ENCODE peak calls at places on chromosome 22, in seven cellular contexts. One of them, this sample, is unnamed.

GRCh38 chr22:37669586-37669985 is 5.8 kb upstream of the LGALS1 start:
- DNase-seq in cardiac muscle cell: no peak
- DNase-seq in body of pancreas: no peak
- DNase-seq in transverse colon: no peak
- DNase-seq in astrocyte of the spinal cord: no peak
- DNase-seq in Peyer's patch: no peak
- DNase-seq in osteoblast: peak
- DNase-seq in this sample: no peak

GRCh38 chr22:40628354-40629042 is 8.0 kb downstream of the MRTFA start:
- DNase-seq in cardiac muscle cell: peak
- DNase-seq in Peyer's patch: no peak
- DNase-seq in osteoblast: no peak
- DNase-seq in body of pancreas: no peak
- DNase-seq in astrocyte of the spinal cord: peak
- DNase-seq in transverse colon: no peak
- DNase-seq in this sample: peak

GRCh38 chr22:40251106-40251505 is 73.4 kb downstream of the TNRC6B start:
- DNase-seq in body of pancreas: no peak
- DNase-seq in astrocyte of the spinal cord: no peak
- DNase-seq in Peyer's patch: no peak
- DNase-seq in transverse colon: no peak
- DNase-seq in osteoblast: no peak
- DNase-seq in cardiac muscle cell: no peak
- DNase-seq in this sample: no peak

GRCh38 chr22:20384865-20385264 is 9.1 kb upstream of the ZNF74 start:
- DNase-seq in transverse colon: no peak
- DNase-seq in astrocyte of the spinal cord: no peak
- DNase-seq in Peyer's patch: no peak
- DNase-seq in body of pancreas: no peak
- DNase-seq in osteoblast: no peak
- DNase-seq in cardiac muscle cell: no peak
- DNase-seq in this sample: no peak

GRCh38 chr22:39493759-39494158 is 8.3 kb upstream of the MIEF1 start:
- DNase-seq in Peyer's patch: no peak
- DNase-seq in astrocyte of the spinal cord: peak
- DNase-seq in transverse colon: no peak
- DNase-seq in body of pancreas: no peak
- DNase-seq in osteoblast: peak
- DNase-seq in cardiac muscle cell: peak
- DNase-seq in this sample: no peak

GRCh38 chr22:22661275-22661674 is 16.9 kb downstream of the GGTLC2 start:
- DNase-seq in osteoblast: no peak
- DNase-seq in transverse colon: no peak
- DNase-seq in astrocyte of the spinal cord: no peak
- DNase-seq in body of pancreas: no peak
- DNase-seq in Peyer's patch: no peak
- DNase-seq in cardiac muscle cell: no peak
- DNase-seq in this sample: no peak

GRCh38 chr22:27474711-27475547 is 326.6 kb downstream of the MN1 start:
- DNase-seq in Peyer's patch: no peak
- DNase-seq in body of pancreas: peak
- DNase-seq in cardiac muscle cell: peak
- DNase-seq in astrocyte of the spinal cord: peak
- DNase-seq in osteoblast: peak
- DNase-seq in transverse colon: no peak
- DNase-seq in this sample: no peak

GRCh38 chr22:39684702-39685281 is 114.2 kb downstream of the CACNA1I start:
- DNase-seq in body of pancreas: no peak
- DNase-seq in cardiac muscle cell: no peak
- DNase-seq in Peyer's patch: no peak
- DNase-seq in astrocyte of the spinal cord: no peak
- DNase-seq in transverse colon: no peak
- DNase-seq in osteoblast: no peak
- DNase-seq in this sample: no peak

GRCh38 chr22:50739894-50740293 is 1.9 kb downstream of the ACR start:
- DNase-seq in body of pancreas: no peak
- DNase-seq in astrocyte of the spinal cord: no peak
- DNase-seq in transverse colon: no peak
- DNase-seq in cardiac muscle cell: no peak
- DNase-seq in osteoblast: peak
- DNase-seq in Peyer's patch: peak
- DNase-seq in this sample: no peak

GRCh38 chr22:19385221-19385906 is 46.2 kb downstream of the HIRA start:
- DNase-seq in body of pancreas: no peak
- DNase-seq in transverse colon: no peak
- DNase-seq in astrocyte of the spinal cord: no peak
- DNase-seq in osteoblast: no peak
- DNase-seq in cardiac muscle cell: no peak
- DNase-seq in Peyer's patch: no peak
- DNase-seq in this sample: no peak

GRCh38 chr22:20656902-20657836 is 116.7 kb upstream of the SERPIND1 start:
- DNase-seq in body of pancreas: no peak
- DNase-seq in Peyer's patch: no peak
- DNase-seq in transverse colon: no peak
- DNase-seq in osteoblast: peak
- DNase-seq in cardiac muscle cell: no peak
- DNase-seq in astrocyte of the spinal cord: no peak
- DNase-seq in this sample: no peak

DNA sequence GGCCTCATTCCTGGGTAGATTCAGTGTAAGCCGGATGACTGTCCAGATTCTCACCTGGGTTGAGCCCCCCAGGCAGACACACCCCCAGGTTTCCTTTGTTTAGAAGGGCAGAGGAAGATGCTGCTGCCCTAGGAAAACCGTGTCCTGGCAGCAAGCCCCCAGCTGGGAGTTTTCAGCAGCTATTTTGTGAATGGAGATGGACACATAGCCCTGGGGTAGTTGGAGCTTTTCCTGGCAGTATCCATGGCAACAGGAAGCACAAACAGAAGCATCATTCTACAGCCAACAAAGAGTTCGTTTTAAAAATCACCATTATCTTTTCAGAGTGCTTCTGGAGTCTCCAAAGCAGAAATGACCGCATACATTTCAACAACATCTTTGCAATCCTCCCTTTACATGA is 245.5 kb downstream of the BRD1 start:
- DNase-seq in osteoblast: peak
- DNase-seq in astrocyte of the spinal cord: no peak
- DNase-seq in transverse colon: peak
- DNase-seq in Peyer's patch: no peak
- DNase-seq in body of pancreas: no peak
- DNase-seq in cardiac muscle cell: no peak
- DNase-seq in this sample: no peak
- TF ChIP-seq CTCF in osteoblast: no peak
- TF ChIP-seq CTCF in astrocyte of the spinal cord: no peak
- TF ChIP-seq CTCF in transverse colon: no peak
- TF ChIP-seq CTCF in Peyer's patch: no peak
- TF ChIP-seq CTCF in body of pancreas: no peak
- TF ChIP-seq CTCF in cardiac muscle cell: no peak
- TF ChIP-seq CTCF in this sample: no peak

DNA sequence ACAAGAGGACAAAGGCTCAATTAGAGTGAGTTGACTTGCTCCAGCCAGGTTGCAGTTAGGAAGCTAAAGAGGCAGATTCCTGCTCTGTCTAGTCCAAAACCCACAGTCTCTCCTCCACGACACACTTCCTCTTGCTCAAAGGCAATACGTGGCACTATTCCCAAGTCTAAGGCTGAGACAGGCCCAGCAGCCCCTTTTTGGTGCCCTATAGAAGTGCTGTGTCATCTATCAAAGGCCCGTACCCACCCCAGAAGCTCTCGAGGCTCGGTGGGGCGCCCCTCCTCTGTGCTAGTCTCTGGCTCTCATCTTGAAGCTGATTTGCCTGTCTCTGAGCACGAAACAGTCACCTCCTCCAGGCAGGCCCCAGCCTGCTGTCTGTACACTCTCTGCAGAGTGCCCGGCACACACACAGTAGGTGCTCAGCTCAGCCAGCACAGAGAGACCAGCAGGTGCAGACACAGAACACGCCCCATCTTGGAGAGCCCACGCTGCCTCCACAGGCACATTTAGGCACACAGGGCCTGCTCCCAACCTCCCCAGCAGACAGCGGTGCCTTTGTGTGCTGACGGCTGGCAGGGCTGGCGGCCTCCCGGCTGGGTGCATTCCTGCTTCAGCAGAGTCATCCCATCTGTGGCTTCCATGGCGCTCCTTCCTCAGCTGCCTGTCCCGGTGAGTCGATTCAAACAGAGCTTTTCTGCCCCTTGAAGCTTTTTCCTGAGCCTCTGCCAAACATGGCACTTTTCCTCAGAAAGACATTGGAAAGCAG is 52.7 kb downstream of the MYH9 start:
- DNase-seq in body of pancreas: peak
- DNase-seq in astrocyte of the spinal cord: peak
- DNase-seq in osteoblast: peak
- DNase-seq in Peyer's patch: no peak
- DNase-seq in transverse colon: no peak
- DNase-seq in cardiac muscle cell: peak
- DNase-seq in this sample: no peak
- H3K4me3 ChIP-seq in body of pancreas: no peak
- H3K4me3 ChIP-seq in astrocyte of the spinal cord: no peak
- H3K4me3 ChIP-seq in osteoblast: no peak
- H3K4me3 ChIP-seq in Peyer's patch: no peak
- H3K4me3 ChIP-seq in transverse colon: peak
- H3K4me3 ChIP-seq in cardiac muscle cell: no peak
- H3K4me3 ChIP-seq in this sample: no peak

GRCh38 chr22:17095538-17095937 is 10.7 kb downstream of the IL17RA start:
- DNase-seq in astrocyte of the spinal cord: no peak
- DNase-seq in cardiac muscle cell: no peak
- DNase-seq in osteoblast: peak
- DNase-seq in Peyer's patch: peak
- DNase-seq in transverse colon: no peak
- DNase-seq in body of pancreas: no peak
- DNase-seq in this sample: no peak
- TF ChIP-seq CTCF in astrocyte of the spinal cord: peak
- TF ChIP-seq CTCF in cardiac muscle cell: peak
- TF ChIP-seq CTCF in osteoblast: peak
- TF ChIP-seq CTCF in Peyer's patch: no peak
- TF ChIP-seq CTCF in transverse colon: no peak
- TF ChIP-seq CTCF in body of pancreas: no peak
- TF ChIP-seq CTCF in this sample: no peak

GRCh38 chr22:44340271-44341239 is 27.8 kb upstream of the SHISAL1 start:
- DNase-seq in transverse colon: no peak
- DNase-seq in osteoblast: no peak
- DNase-seq in cardiac muscle cell: no peak
- DNase-seq in astrocyte of the spinal cord: no peak
- DNase-seq in body of pancreas: no peak
- DNase-seq in Peyer's patch: no peak
- DNase-seq in this sample: no peak

GRCh38 chr22:44344407-44344806 is 31.7 kb upstream of the SHISAL1 start:
- DNase-seq in body of pancreas: no peak
- DNase-seq in cardiac muscle cell: no peak
- DNase-seq in Peyer's patch: no peak
- DNase-seq in astrocyte of the spinal cord: no peak
- DNase-seq in transverse colon: no peak
- DNase-seq in osteoblast: peak
- DNase-seq in this sample: no peak

GRCh38 chr22:44338906-44339305 is 26.2 kb upstream of the SHISAL1 start:
- DNase-seq in cardiac muscle cell: no peak
- DNase-seq in Peyer's patch: no peak
- DNase-seq in astrocyte of the spinal cord: no peak
- DNase-seq in osteoblast: no peak
- DNase-seq in body of pancreas: no peak
- DNase-seq in transverse colon: no peak
- DNase-seq in this sample: no peak

GRCh38 chr22:44342347-44342956 is 29.7 kb upstream of the SHISAL1 start:
- DNase-seq in astrocyte of the spinal cord: no peak
- DNase-seq in transverse colon: no peak
- DNase-seq in Peyer's patch: no peak
- DNase-seq in cardiac muscle cell: no peak
- DNase-seq in body of pancreas: no peak
- DNase-seq in osteoblast: peak
- DNase-seq in this sample: no peak

GRCh38 chr22:44341431-44342346 is 28.9 kb upstream of the SHISAL1 start:
- DNase-seq in transverse colon: peak
- DNase-seq in astrocyte of the spinal cord: peak
- DNase-seq in Peyer's patch: no peak
- DNase-seq in body of pancreas: no peak
- DNase-seq in osteoblast: peak
- DNase-seq in cardiac muscle cell: peak
- DNase-seq in this sample: no peak
- H3K4me3 ChIP-seq in transverse colon: no peak
- H3K4me3 ChIP-seq in astrocyte of the spinal cord: no peak
- H3K4me3 ChIP-seq in Peyer's patch: no peak
- H3K4me3 ChIP-seq in body of pancreas: no peak
- H3K4me3 ChIP-seq in osteoblast: no peak
- H3K4me3 ChIP-seq in cardiac muscle cell: no peak
- H3K4me3 ChIP-seq in this sample: no peak

DNA sequence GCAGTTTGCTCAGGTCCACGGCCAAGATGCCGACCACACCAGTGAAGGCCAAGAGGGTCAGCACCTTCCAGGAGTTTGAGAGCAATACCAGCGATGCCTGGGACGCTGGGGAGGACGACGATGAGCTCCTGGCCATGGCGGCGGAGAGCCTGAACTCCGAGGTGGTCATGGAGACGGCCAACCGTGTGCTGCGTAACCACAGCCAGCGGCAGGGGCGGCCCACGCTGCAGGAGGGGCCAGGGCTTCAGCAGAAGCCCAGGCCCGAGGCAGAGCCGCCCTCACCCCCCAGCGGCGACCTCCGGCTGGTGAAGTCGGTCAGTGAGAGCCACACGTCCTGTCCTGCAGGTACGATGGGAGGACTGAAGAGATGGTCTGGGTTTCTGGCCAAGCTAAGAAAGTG is 31.0 kb downstream of the TBC1D22A start:
- DNase-seq in astrocyte of the spinal cord: no peak
- DNase-seq in osteoblast: no peak
- DNase-seq in Peyer's patch: peak
- DNase-seq in transverse colon: no peak
- DNase-seq in cardiac muscle cell: no peak
- DNase-seq in body of pancreas: no peak
- DNase-seq in this sample: no peak
- TF ChIP-seq CTCF in astrocyte of the spinal cord: no peak
- TF ChIP-seq CTCF in osteoblast: no peak
- TF ChIP-seq CTCF in Peyer's patch: no peak
- TF ChIP-seq CTCF in transverse colon: no peak
- TF ChIP-seq CTCF in cardiac muscle cell: no peak
- TF ChIP-seq CTCF in body of pancreas: no peak
- TF ChIP-seq CTCF in this sample: no peak

This sample was measured in GM12865.